ENCODE peak calls at places on chromosomes 7 and 10, in seven cellular contexts. T is GM12865, Q is GM06990, C is AG10803, K is activated B cell treated with CpG ODN at 0.5 μM for 24 hours, U is cardiac muscle cell, H is body of pancreas. J is an unnamed sample.
A peak's percentile ranks its signal among the peaks of the same experiment; 100 is the strongest.

GRCh38 chr7:116576350-116577319 is 51.8 kb downstream of the CAV1 start:
- DNase-seq in T (no peak), Q (no peak), C (peak; percentile 94), K (no peak), U (peak; percentile 89), H (no peak), J (no peak)

GRCh38 chr10:95188593-95188992 is 5.4 kb upstream of the ACSM6 start:
- DNase-seq in T (no peak), Q (no peak), C (no peak), K (no peak), U (no peak), H (no peak), J (no peak)

GRCh38 chr10:70343312-70343711 is 39.1 kb downstream of the LRRC20 start:
- DNase-seq in T (no peak), Q (no peak), C (no peak), K (no peak), U (no peak), H (no peak), J (no peak)

GRCh38 chr7:17129218-17129617 is 169.2 kb upstream of the AHR start:
- DNase-seq in T (no peak), Q (no peak), C (no peak), K (no peak), U (no peak), H (no peak), J (no peak)

GRCh38 chr7:73842248-73842895 is at the start of gene METTL27:
- DNase-seq in T (peak; percentile 94), Q (peak; percentile 89), C (peak; percentile 90), K (peak; percentile 74), U (peak; percentile 95), H (peak; percentile 95), J (peak; percentile 75)

GRCh38 chr7:83751217-83751616 is 102.3 kb upstream of the SEMA3E start:
- DNase-seq in T (no peak), Q (no peak), C (no peak), K (no peak), U (no peak), H (no peak), J (no peak)

GRCh38 chr7:103640031-103640779 is 194.2 kb upstream of the SLC26A5 start:
- DNase-seq in T (no peak), Q (no peak), C (peak; percentile 70), K (no peak), U (peak; percentile 40), H (no peak), J (no peak)

GRCh38 chr10:16964571-16965241 is 147.5 kb upstream of the RSU1 start:
- DNase-seq in T (no peak), Q (no peak), C (peak; percentile 89), K (no peak), U (peak; percentile 39), H (no peak), J (no peak)

GRCh38 chr7:132394283-132395003 is 181.8 kb downstream of the PLXNA4 start:
- DNase-seq in T (peak; percentile 18), Q (no peak), C (peak; percentile 23), K (no peak), U (peak; percentile 31), H (no peak), J (no peak)

GRCh38 chr10:3950676-3951275 is 165.8 kb upstream of the KLF6 start:
- DNase-seq in T (no peak), Q (no peak), C (no peak), K (no peak), U (no peak), H (no peak), J (no peak)

GRCh38 chr10:34539533-34540315 is 275.4 kb downstream of the PARD3 start:
- DNase-seq in T (peak; percentile 69), Q (peak; percentile 34), C (peak; percentile 71), K (no peak), U (peak; percentile 58), H (no peak), J (no peak)

GRCh38 chr10:80506836-80507483 is 30.7 kb upstream of the SH2D4B start:
- DNase-seq in T (no peak), Q (no peak), C (no peak), K (no peak), U (no peak), H (no peak), J (no peak)

GRCh38 chr7:141974831-141975230 is 1.3 kb upstream of the TAS2R38 start:
- DNase-seq in T (peak; percentile 21), Q (no peak), C (no peak), K (no peak), U (no peak), H (peak; percentile 20), J (no peak)

GRCh38 chr7:71326596-71326995 is 194.7 kb downstream of the GALNT17 start:
- DNase-seq in T (no peak), Q (no peak), C (no peak), K (no peak), U (no peak), H (no peak), J (no peak)

GRCh38 chr10:114208351-114208750 is 29.2 kb downstream of the TDRD1 start:
- DNase-seq in T (no peak), Q (no peak), C (no peak), K (no peak), U (no peak), H (no peak), J (no peak)

GRCh38 chr7:91892099-91892788 is 11.7 kb upstream of the MTERF1 start:
- DNase-seq in T (no peak), Q (no peak), C (no peak), K (no peak), U (no peak), H (no peak), J (no peak)

GRCh38 chr10:37734971-37735370 is 122.4 kb downstream of the ZNF248 start:
- DNase-seq in T (no peak), Q (no peak), C (peak; percentile 11), K (no peak), U (no peak), H (no peak), J (no peak)

GRCh38 chr10:56547163-56547562 is 186.1 kb upstream of the ZWINT start:
- DNase-seq in T (no peak), Q (no peak), C (no peak), K (no peak), U (no peak), H (no peak), J (no peak)

GRCh38 chr10:61903991-61904350 is 2.5 kb downstream of the ARID5B start:
- DNase-seq in T (no peak), Q (peak; percentile 38), C (peak; percentile 26), K (no peak), U (no peak), H (no peak), J (no peak)

GRCh38 chr10:61903184-61903990 is 1.9 kb downstream of the ARID5B start:
- DNase-seq in T (peak; percentile 86), Q (peak; percentile 83), C (peak; percentile 55), K (peak; percentile 76), U (peak; percentile 74), H (peak; percentile 52), J (no peak)

GRCh38 chr10:61905837-61906236 is 4.3 kb downstream of the ARID5B start:
- DNase-seq in T (no peak), Q (no peak), C (no peak), K (no peak), U (no peak), H (no peak), J (no peak)

GRCh38 chr10:61905446-61905725 is 3.9 kb downstream of the ARID5B start:
- DNase-seq in T (no peak), Q (no peak), C (no peak), K (no peak), U (no peak), H (no peak), J (no peak)

DNA sequence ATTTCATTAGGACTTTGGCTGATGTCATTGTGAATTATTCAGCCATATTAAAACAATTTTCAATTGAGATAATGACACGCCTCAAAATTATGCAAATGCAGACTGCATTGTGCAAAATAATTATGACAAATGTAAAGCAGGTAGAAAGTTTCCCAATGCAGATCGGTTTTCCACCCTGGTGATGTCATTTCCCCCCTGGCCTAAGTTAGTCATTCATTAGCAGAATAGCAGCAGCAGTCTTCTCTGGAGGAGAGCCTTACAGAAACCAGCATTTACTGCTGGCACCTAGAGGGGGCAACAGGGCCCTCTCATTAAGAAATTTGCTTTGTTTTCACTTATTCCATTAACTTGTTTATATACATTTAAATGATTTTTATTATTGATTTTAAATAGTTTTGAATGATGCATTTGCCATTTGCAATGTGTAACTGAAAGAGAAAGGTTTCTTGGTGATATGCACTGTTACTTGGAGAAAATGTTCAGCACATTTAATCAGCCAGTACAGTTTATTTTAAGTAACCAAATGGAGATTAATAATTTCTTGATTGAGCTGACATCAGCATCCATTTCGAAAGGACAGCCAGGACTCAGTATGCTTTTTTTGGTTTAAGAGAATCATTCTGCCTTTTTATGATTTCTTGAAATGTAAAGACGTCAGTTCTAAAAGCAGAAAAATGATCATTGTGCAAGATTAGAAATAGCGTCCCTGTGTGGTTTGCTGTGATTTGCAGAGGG is 3.4 kb downstream of the ARID5B start:
- DNase-seq in T (peak; percentile 74), Q (no peak), C (peak; percentile 67), K (no peak), U (peak; percentile 78), H (peak; percentile 33), J (no peak)
- TF ChIP-seq CTCF in T (peak; percentile 9), Q (peak; percentile 36), C (peak; percentile 45), K (peak; percentile 35), U (peak; percentile 42), H (no peak), J (no peak)

GRCh38 chr10:76649271-76649670 is 988.3 kb downstream of the KCNMA1 start:
- DNase-seq in T (no peak), Q (no peak), C (no peak), K (no peak), U (no peak), H (no peak), J (no peak)
- TF ChIP-seq CTCF in T (no peak), Q (no peak), C (no peak), K (no peak), U (no peak), H (no peak), J (no peak)

GRCh38 chr10:68988530-68989316 is at the start of gene KIFBP:
- DNase-seq in T (peak; percentile 96), Q (peak; percentile 83), C (peak; percentile 98), K (peak; percentile 58), U (peak; percentile 98), H (peak; percentile 94), J (peak; percentile 91)

GRCh38 chr10:68987611-68988010 is 992 bp upstream of the KIFBP start:
- DNase-seq in T (no peak), Q (no peak), C (no peak), K (no peak), U (no peak), H (no peak), J (no peak)

GRCh38 chr10:68992721-68993440 is 4.3 kb downstream of the KIFBP start:
- DNase-seq in T (no peak), Q (no peak), C (peak; percentile 98), K (no peak), U (peak; percentile 90), H (peak; percentile 23), J (no peak)

GRCh38 chr10:68989317-68989990 is 851 bp downstream of the KIFBP start:
- DNase-seq in T (no peak), Q (no peak), C (peak; percentile 23), K (no peak), U (peak; percentile 22), H (no peak), J (no peak)
- TF ChIP-seq CTCF in T (no peak), Q (no peak), C (no peak), K (no peak), U (no peak), H (no peak), J (no peak)

DNA sequence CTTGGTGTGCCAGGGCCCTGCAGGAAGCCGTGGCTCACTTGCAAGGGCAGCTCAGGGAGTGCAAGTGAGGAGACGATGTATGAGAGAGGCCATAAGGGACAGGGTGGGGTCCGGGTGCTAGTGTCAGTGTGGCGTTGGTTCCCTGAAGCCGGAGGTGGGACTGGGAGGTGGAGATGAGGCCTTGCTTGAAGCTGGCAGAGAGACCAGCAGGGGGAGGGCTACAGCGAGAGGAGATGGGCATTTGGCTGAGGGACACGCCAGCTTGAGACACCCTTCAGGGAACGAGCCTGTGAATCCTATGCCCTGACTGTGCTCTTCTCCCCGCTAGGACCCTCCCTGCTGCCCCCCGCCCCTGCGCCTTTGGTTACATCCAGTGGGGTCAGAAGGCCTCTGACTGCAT is 529.1 kb downstream of the TCERG1L start:
- DNase-seq in T (no peak), Q (no peak), C (no peak), K (no peak), U (no peak), H (no peak), J (no peak)
- TF ChIP-seq CTCF in T (no peak), Q (no peak), C (no peak), K (no peak), U (no peak), H (no peak), J (no peak)

J was measured in omental fat pad.